ENCODE peak calls at places on chromosome 1, in nine cellular contexts. S is CD8-positive, alpha-beta T cell; X is right cardiac atrium; Z is amygdala; V is CMK; H is stimulated activated effector memory CD8-positive, alpha-beta T cell treated with anti-CD3 and anti-CD28 coated beads, Interleukin-12 subunit alpha, Interleukin-12 subunit beta, amount 100 ng/mL, for 72 hours; U is suprapubic skin; M is stimulated activated CD4-positive, alpha-beta T cell treated with anti-CD3 and anti-CD28 coated beads, Interleukin-1b, Interleukin-23, amount 100 ng/mL, for 4 hours; P is mucosa of gallbladder. A is an unnamed sample.

GRCh38 chr1:25958475-25958874 is 39.4 kb downstream of the PAFAH2 start:
- DNase-seq in H (no peak), S (no peak), Z (no peak), U (no peak), V (no peak), M (no peak), X (no peak), P (no peak), A (peak)

GRCh38 chr1:1858382-1859086 is 32.4 kb downstream of the GNB1 start:
- DNase-seq in P (peak), H (no peak), M (no peak), X (peak), Z (no peak), V (peak), S (peak), U (peak), A (peak)

GRCh38 chr1:40717065-40717464 is 25.6 kb downstream of the NFYC start:
- DNase-seq in X (no peak), S (no peak), V (no peak), U (no peak), Z (no peak), M (no peak), H (no peak), P (no peak), A (no peak)

GRCh38 chr1:82836246-82836645 is 1035.5 kb downstream of the ADGRL2 start:
- DNase-seq in U (no peak), P (no peak), V (no peak), S (no peak), X (no peak), Z (no peak), M (no peak), H (no peak), A (no peak)

GRCh38 chr1:201495447-201496295 is 11.3 kb downstream of the CSRP1 start:
- DNase-seq in U (peak), V (no peak), M (no peak), S (no peak), H (no peak), X (peak), P (peak), Z (peak), A (no peak)

GRCh38 chr1:59678809-59679228 is 135.9 kb upstream of the HOOK1 start:
- DNase-seq in V (peak), X (no peak), S (no peak), Z (no peak), H (no peak), M (no peak), P (no peak), U (no peak), A (peak)

GRCh38 chr1:172386046-172386445 is 34.4 kb upstream of the C1orf105 start:
- DNase-seq in V (no peak), Z (no peak), S (no peak), M (no peak), H (no peak), U (no peak), P (no peak), X (no peak), A (no peak)

GRCh38 chr1:116429821-116430374 is 56.9 kb downstream of the ATP1A1 start:
- DNase-seq in H (no peak), M (no peak), V (no peak), X (no peak), P (no peak), U (no peak), S (no peak), Z (no peak), A (no peak)

GRCh38 chr1:86773331-86774288 is 69.2 kb downstream of the SH3GLB1 start:
- DNase-seq in Z (no peak), X (no peak), S (no peak), P (no peak), U (no peak), V (no peak), M (no peak), H (no peak), A (peak)

GRCh38 chr1:231986631-231987291 is 360.2 kb downstream of the DISC1 start:
- DNase-seq in Z (no peak), X (no peak), P (peak), S (no peak), H (no peak), U (no peak), M (no peak), V (no peak), A (no peak)

GRCh38 chr1:91501527-91501859 is 842 bp downstream of the CDC7 start:
- DNase-seq in U (no peak), M (no peak), X (no peak), S (no peak), P (no peak), V (no peak), H (no peak), Z (peak), A (no peak)

GRCh38 chr1:173970252-173970651 is 51.9 kb downstream of the RC3H1 start:
- DNase-seq in S (no peak), U (no peak), X (no peak), M (no peak), Z (no peak), V (no peak), P (no peak), H (no peak), A (no peak)

GRCh38 chr1:228014235-228014930 is 7.6 kb downstream of the WNT3A start:
- DNase-seq in S (no peak), H (no peak), P (no peak), M (no peak), V (no peak), U (peak), X (peak), Z (no peak), A (peak)

GRCh38 chr1:54331091-54331772 is 75.0 kb downstream of the SSBP3 start:
- DNase-seq in M (no peak), P (no peak), X (no peak), Z (no peak), H (no peak), V (no peak), U (no peak), S (no peak), A (no peak)

GRCh38 chr1:111795401-111795800 is 39.7 kb downstream of the DDX20 start:
- DNase-seq in Z (no peak), M (no peak), P (no peak), U (no peak), V (no peak), S (no peak), H (no peak), X (no peak), A (no peak)

GRCh38 chr1:32204943-32205361 is 519 bp upstream of the IQCC start:
- DNase-seq in S (no peak), U (no peak), V (no peak), M (no peak), X (no peak), P (no peak), Z (no peak), H (no peak), A (no peak)

GRCh38 chr1:76474922-76475321 is 392.4 kb upstream of the ST6GALNAC5 start:
- DNase-seq in X (no peak), H (no peak), V (no peak), Z (no peak), P (no peak), S (no peak), U (no peak), M (no peak), A (no peak)

GRCh38 chr1:246755419-246755818 is 31.2 kb downstream of the SCCPDH start:
- DNase-seq in U (no peak), M (no peak), P (no peak), S (no peak), H (no peak), Z (no peak), X (no peak), V (no peak), A (no peak)

GRCh38 chr1:23916209-23917131 is 3.3 kb upstream of the CNR2 start:
- DNase-seq in V (peak), U (no peak), S (peak), M (no peak), H (peak), P (peak), X (peak), Z (no peak), A (peak)

GRCh38 chr1:91278754-91279153 is 125.9 kb downstream of the HFM1 start:
- DNase-seq in X (no peak), V (no peak), S (no peak), H (no peak), P (no peak), M (no peak), Z (no peak), U (no peak), A (peak)

GRCh38 chr1:43067856-43068751 is 104.0 kb downstream of the EBNA1BP2 start:
- DNase-seq in X (peak), V (peak), P (no peak), H (no peak), M (no peak), U (no peak), S (peak), Z (no peak), A (no peak)

GRCh38 chr1:225508538-225509375 is 80.9 kb upstream of the LBR start:
- DNase-seq in V (no peak), X (no peak), Z (peak), S (no peak), P (peak), U (no peak), H (no peak), M (no peak), A (peak)

GRCh38 chr1:191320062-191320461 is 838.2 kb upstream of the RGS18 start:
- DNase-seq in Z (no peak), M (no peak), U (no peak), H (no peak), X (no peak), V (no peak), S (no peak), P (no peak), A (no peak)

GRCh38 chr1:158040323-158040722 is 46.9 kb downstream of the KIRREL1 start:
- DNase-seq in Z (no peak), P (no peak), H (no peak), U (no peak), X (no peak), S (no peak), V (no peak), M (no peak), A (no peak)

GRCh38 chr1:173937062-173937461 is 19.9 kb upstream of the SERPINC1 start:
- DNase-seq in Z (no peak), S (no peak), M (no peak), H (no peak), P (no peak), X (no peak), U (no peak), V (no peak), A (no peak)

GRCh38 chr1:30665621-30666020 is 57.8 kb downstream of the MATN1 start:
- DNase-seq in Z (no peak), U (no peak), S (no peak), X (no peak), M (no peak), P (no peak), H (no peak), V (no peak), A (no peak)